ENCODE peak calls at places on chromosomes 7 and 10, in five cellular contexts. U is K562, B is HepG2, S is A549, P is H1. Y is an unnamed sample.

GRCh38 chr10:113585949-113586348 is 33.1 kb downstream of the HABP2 start:
- DNase-seq in U (peak), B (peak), S (no peak), P (no peak), Y (no peak)

GRCh38 chr7:7201583-7202374 is 19.4 kb downstream of the C1GALT1 start:
- DNase-seq in U (no peak), B (no peak), S (no peak), P (no peak), Y (peak)

GRCh38 chr7:18356195-18356645 is 139.3 kb upstream of the HDAC9 start:
- DNase-seq in U (peak), B (peak), S (peak), P (no peak), Y (no peak)

GRCh38 chr10:70758757-70759514 is 26.2 kb downstream of the TBATA start:
- DNase-seq in U (peak), B (peak), S (peak), P (peak), Y (peak)

GRCh38 chr10:132860527-132860926 is 74.6 kb upstream of the NKX6-2 start:
- DNase-seq in U (no peak), B (no peak), S (no peak), P (no peak), Y (no peak)

GRCh38 chr7:97013555-97013954 is 8.2 kb downstream of the DLX6 start:
- DNase-seq in U (no peak), B (no peak), S (no peak), P (no peak), Y (no peak)

GRCh38 chr10:86775056-86775858 is 18.8 kb downstream of the BMPR1A start:
- DNase-seq in U (peak), B (peak), S (no peak), P (no peak), Y (peak)

GRCh38 chr7:108911016-108911415 is 341.3 kb downstream of the DNAJB9 start:
- DNase-seq in U (no peak), B (no peak), S (no peak), P (no peak), Y (no peak)

GRCh38 chr7:30655096-30655970 is 26.9 kb downstream of the CRHR2 start:
- DNase-seq in U (no peak), B (no peak), S (no peak), P (no peak), Y (no peak)

GRCh38 chr10:132297521-132297920 is 10.2 kb downstream of the STK32C start:
- DNase-seq in U (no peak), B (no peak), S (no peak), P (no peak), Y (no peak)

DNA sequence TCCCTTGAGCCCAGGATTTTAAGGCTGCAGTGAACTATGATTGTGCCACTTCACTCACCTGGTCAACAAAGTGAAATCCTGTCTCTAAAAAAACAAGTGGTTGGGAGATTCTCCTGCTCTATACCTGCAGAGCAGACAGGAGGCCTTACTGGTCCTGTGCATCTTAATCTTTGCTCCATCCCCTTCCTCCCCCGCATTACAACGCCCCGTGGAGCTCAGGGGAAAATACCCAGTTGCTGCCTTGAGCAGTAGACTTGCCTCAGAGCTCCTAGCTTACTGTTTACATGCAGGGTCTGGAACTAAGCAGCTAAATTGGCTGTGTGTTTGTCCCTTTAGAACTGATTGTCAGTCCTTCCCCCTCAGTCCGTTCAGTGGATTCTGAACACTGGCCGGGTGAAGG is 123.8 kb upstream of the KMT2E start:
- DNase-seq in U (peak), B (no peak), S (no peak), P (no peak), Y (no peak)
- TF ChIP-seq HDAC2 in U (no peak), B (no peak), S (no peak), P (no peak), Y (no peak)

GRCh38 chr7:150368098-150368883 is at the start of gene REPIN1:
- DNase-seq in U (peak), B (peak), S (peak), P (no peak), Y (no peak)

GRCh38 chr7:150371131-150371995 is 2.7 kb downstream of the REPIN1 start:
- DNase-seq in U (no peak), B (no peak), S (no peak), P (no peak), Y (no peak)

GRCh38 chr7:150368884-150369739 is 490 bp downstream of the REPIN1 start:
- DNase-seq in U (peak), B (peak), S (peak), P (no peak), Y (no peak)

GRCh38 chr7:150370612-150371071 is 2.0 kb downstream of the REPIN1 start:
- DNase-seq in U (no peak), B (peak), S (no peak), P (no peak), Y (no peak)

DNA sequence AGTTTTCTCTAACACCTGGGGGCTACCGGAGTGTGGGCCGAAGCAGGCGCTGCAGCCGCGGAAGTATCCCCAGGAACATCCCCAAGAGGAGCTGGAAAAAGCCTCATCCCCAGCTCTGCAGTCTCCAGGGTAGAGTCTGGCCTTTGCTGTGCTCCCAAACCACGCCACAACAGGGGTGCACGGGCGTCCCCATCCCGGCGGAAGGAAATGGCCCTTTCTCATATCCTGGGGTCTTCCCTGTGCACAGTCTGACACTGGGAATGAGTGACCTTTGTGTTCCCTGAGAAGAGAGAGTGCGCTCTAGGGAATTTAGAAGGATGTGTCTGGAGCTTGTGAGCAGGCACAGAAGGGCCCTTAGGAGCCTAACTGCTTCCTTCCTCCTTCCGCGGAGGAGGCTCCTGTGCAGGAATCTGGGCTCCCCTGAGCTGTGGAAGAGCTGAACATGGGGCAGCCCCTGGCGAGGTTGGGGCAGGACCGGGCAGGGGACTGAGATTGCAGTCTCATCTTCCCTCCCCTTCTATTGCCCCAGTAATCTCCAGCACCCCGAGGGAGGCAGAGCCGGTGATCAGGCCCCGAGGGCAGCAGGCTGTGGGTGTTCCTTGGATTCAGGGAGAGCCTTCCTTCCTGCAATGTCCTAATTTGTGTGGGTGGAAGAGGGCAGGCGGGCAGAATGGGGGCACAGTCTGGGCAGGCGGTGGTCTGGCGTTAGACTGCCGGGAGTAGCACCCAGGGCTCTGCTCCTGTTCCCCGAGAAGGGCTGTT is 1.3 kb downstream of the REPIN1 start:
- DNase-seq in U (no peak), B (no peak), S (no peak), P (no peak), Y (no peak)
- TF ChIP-seq HDAC2 in U (no peak), B (no peak), S (no peak), P (no peak), Y (no peak)

DNA sequence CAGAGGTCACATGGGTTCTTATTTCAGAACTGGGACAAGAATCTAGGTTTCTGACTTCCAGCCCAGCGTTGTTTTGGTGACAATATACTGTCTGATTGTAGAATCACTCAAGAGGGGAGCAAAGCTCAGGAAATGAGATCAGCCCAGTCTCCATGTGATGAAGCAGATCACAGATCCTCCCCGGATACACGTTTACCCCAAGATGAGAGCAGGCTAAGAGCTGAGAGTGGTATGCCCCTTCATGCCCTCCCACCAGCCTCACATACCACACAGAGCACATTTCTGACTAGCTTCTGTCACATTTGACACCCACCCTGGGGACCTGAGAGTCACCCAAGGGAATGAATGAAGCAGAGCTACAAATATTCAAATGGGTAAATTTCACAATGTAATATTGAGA is 27.1 kb upstream of the PRKCQ start:
- DNase-seq in U (no peak), B (no peak), S (no peak), P (no peak), Y (no peak)
- TF ChIP-seq HDAC2 in U (no peak), B (no peak), S (no peak), P (no peak), Y (no peak)

GRCh38 chr7:26200113-26200443 is 468 bp downstream of the HNRNPA2B1 start:
- DNase-seq in U (peak), B (no peak), S (no peak), P (no peak), Y (no peak)
- TF ChIP-seq HDAC2 in U (peak), B (no peak), S (no peak), P (no peak), Y (no peak)

DNA sequence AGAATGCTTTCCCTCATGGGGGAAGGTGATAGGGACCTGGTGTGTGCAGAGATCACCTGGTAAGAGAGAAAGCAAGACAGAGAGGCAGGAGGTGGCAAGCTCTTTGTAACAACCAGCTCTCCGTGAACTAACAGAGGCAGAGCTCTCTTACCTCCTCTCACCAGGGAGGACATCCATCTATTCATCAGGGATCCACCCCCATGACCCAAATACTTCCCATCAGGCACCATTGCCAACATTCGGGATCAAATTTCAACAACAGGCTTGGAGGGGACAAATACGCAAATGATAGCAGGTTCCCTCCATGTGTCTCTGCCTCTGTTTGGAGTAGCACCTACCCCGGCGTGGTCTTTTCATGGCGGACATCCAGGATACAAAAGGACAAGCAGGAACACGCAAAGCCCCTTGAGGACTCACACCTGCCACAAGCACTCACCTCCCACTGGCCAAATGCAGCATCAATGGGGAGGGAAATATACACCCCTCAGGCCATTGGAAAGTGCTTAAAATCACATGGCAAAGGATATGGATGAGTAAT is 431.2 kb upstream of the AUTS2 start:
- DNase-seq in U (no peak), B (no peak), S (no peak), P (no peak), Y (no peak)
- TF ChIP-seq HDAC2 in U (no peak), B (no peak), S (no peak), P (no peak), Y (no peak)

DNA sequence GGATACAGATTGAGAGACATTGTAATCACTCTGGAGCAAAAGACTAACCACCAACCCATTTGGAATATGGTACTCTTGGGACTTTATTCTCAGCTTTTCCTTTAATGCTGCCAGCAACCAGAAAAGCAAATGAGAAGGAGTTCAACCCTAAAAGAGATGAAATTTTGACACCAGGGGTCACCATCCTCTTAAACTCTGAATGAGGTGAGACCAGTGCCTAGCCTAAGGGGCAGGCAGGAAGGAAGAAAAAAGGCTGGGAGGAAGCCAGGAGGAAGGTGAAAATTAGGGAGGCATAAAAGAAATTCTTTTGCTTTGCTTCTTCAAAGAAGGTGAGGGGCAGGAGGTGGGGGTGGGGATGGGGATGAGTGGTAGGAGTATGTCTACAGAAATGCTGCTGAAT is 135.8 kb downstream of the JAZF1 start:
- DNase-seq in U (no peak), B (no peak), S (no peak), P (no peak), Y (no peak)
- TF ChIP-seq HDAC2 in U (no peak), B (no peak), S (no peak), P (no peak), Y (no peak)

GRCh38 chr7:98864726-98865420 is 4.9 kb downstream of the TMEM130 start:
- DNase-seq in U (no peak), B (no peak), S (no peak), P (no peak), Y (no peak)

GRCh38 chr7:98867271-98867701 is 2.5 kb downstream of the TMEM130 start:
- DNase-seq in U (no peak), B (no peak), S (no peak), P (no peak), Y (no peak)

GRCh38 chr7:98868450-98868849 is 1.4 kb downstream of the TMEM130 start:
- DNase-seq in U (no peak), B (no peak), S (no peak), P (no peak), Y (no peak)

GRCh38 chr7:98866341-98866740 is 3.5 kb downstream of the TMEM130 start:
- DNase-seq in U (no peak), B (no peak), S (no peak), P (no peak), Y (no peak)

DNA sequence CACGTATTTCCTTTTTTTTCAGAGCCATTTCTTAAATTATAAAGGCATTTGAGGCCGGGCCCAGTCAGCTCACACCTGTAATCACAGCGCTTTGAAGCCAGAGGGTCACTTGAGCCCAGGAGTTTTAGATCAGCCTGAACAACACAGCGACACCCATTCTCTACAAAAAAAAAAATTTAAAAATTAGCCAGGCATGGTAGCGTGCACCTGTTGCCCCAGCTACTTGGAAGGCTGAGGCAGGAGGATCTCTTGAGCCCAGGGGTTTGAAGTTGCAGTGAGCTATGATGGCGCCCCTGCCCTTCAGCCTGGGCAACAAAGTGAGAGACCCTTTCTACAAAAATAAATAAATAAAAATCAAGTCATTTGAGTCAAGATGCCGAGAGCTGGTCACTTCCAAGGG is 3.0 kb downstream of the TMEM130 start:
- DNase-seq in U (no peak), B (no peak), S (no peak), P (no peak), Y (no peak)
- TF ChIP-seq HDAC2 in U (no peak), B (no peak), S (no peak), P (no peak), Y (no peak)